ENCODE peak calls at places on chromosomes 7 and 10, in seven cellular contexts. C is endothelial cell, F is sigmoid colon, P is kidney epithelial cell, V is foreskin fibroblast, D is type B pancreatic cell, R is AG09319. U is an unnamed sample.

GRCh38 chr10:42783181-42783549 is 570 bp downstream of the BMS1 start:
- DNase-seq in C (no peak), F (no peak), P (peak; percentile 26), D (no peak), V (peak; percentile 52), R (peak; percentile 4), U (peak; percentile 6)

GRCh38 chr7:1210321-1210978 is 22.2 kb upstream of the UNCX start:
- DNase-seq in D (no peak), C (no peak), V (no peak), R (no peak), P (no peak), F (no peak), U (no peak)

GRCh38 chr7:49980414-49980813 is 112.6 kb downstream of the ZPBP start:
- DNase-seq in V (no peak), F (no peak), C (no peak), R (no peak), D (no peak), P (no peak), U (no peak)

GRCh38 chr10:7302393-7303054 is 108.3 kb downstream of the SFMBT2 start:
- DNase-seq in D (no peak), V (peak; percentile 60), R (no peak), F (no peak), P (peak; percentile 7), C (no peak), U (no peak)

GRCh38 chr7:112880786-112881418 is 90.7 kb upstream of the TMEM168 start:
- DNase-seq in C (no peak), P (no peak), F (no peak), R (no peak), D (no peak), V (no peak), U (no peak)

GRCh38 chr7:22718200-22718711 is 8.7 kb upstream of the IL6 start:
- DNase-seq in P (peak; percentile 38), V (peak; percentile 91), F (no peak), R (peak; percentile 76), C (no peak), D (no peak), U (peak; percentile 27)

GRCh38 chr10:79391231-79392019 is 44.2 kb downstream of the PPIF start:
- DNase-seq in D (peak; percentile 68), R (no peak), V (peak; percentile 4), F (peak; percentile 78), C (peak; percentile 1), P (no peak), U (no peak)

GRCh38 chr7:1096156-1097119 is 8.5 kb downstream of the GPER1 start:
- DNase-seq in D (no peak), P (no peak), V (no peak), C (no peak), R (no peak), F (no peak), U (no peak)

GRCh38 chr7:8629504-8629903 is 196.1 kb downstream of the NXPH1 start:
- DNase-seq in D (no peak), C (no peak), R (no peak), V (no peak), P (no peak), F (no peak), U (no peak)

GRCh38 chr10:69952069-69952800 is 100.4 kb upstream of the MACROH2A2 start:
- DNase-seq in D (no peak), F (peak; percentile 41), P (no peak), V (no peak), C (no peak), R (no peak), U (no peak)

GRCh38 chr10:74988787-74989574 is 122.5 kb upstream of the SAMD8 start:
- DNase-seq in C (no peak), P (no peak), V (no peak), F (no peak), R (no peak), D (no peak), U (no peak)

GRCh38 chr10:69045441-69046300 is 42.2 kb upstream of the SRGN start:
- DNase-seq in P (no peak), C (no peak), R (no peak), D (no peak), V (no peak), F (no peak), U (no peak)

GRCh38 chr10:75540357-75541335 is 109.2 kb downstream of the LRMDA start:
- DNase-seq in P (no peak), R (no peak), D (no peak), C (no peak), F (no peak), V (no peak), U (no peak)

GRCh38 chr7:156640949-156641485 is 443 bp downstream of the RNF32 start:
- DNase-seq in F (peak; percentile 67), D (no peak), P (no peak), V (peak; percentile 76), R (no peak), C (no peak), U (peak; percentile 47)

GRCh38 chr10:24153537-24153936 is 55.4 kb upstream of the KIAA1217 start:
- DNase-seq in P (no peak), F (no peak), V (no peak), R (no peak), C (no peak), D (no peak), U (no peak)

GRCh38 chr10:68598978-68599753 is 39.0 kb downstream of the TET1 start:
- DNase-seq in V (peak; percentile 78), R (no peak), C (peak; percentile 11), D (no peak), F (peak; percentile 75), P (no peak), U (peak; percentile 32)

GRCh38 chr7:152883858-152884257 is 124.3 kb downstream of the ACTR3B start:
- DNase-seq in V (no peak), C (no peak), R (no peak), P (no peak), F (no peak), D (no peak), U (no peak)

GRCh38 chr7:142745091-142745635 is 4.1 kb upstream of the PRSS1 start:
- DNase-seq in D (no peak), P (no peak), V (peak; percentile 42), C (no peak), F (no peak), R (no peak), U (no peak)

GRCh38 chr7:2526659-2527504 is 7.3 kb downstream of the LFNG start:
- DNase-seq in F (no peak), P (no peak), R (no peak), D (no peak), V (no peak), C (no peak), U (no peak)

GRCh38 chr7:114082934-114083647 is 164.3 kb upstream of the PPP1R3A start:
- DNase-seq in D (no peak), P (no peak), V (peak; percentile 57), C (peak; percentile 46), F (peak; percentile 72), R (no peak), U (no peak)

GRCh38 chr7:140744005-140744404 is 47.5 kb downstream of the NDUFB2 start:
- DNase-seq in R (no peak), C (no peak), D (no peak), F (no peak), P (no peak), V (no peak), U (no peak)

GRCh38 chr7:64558781-64559180 is 4.1 kb downstream of the ZNF680 start:
- DNase-seq in P (no peak), R (no peak), F (no peak), V (no peak), C (no peak), D (no peak), U (no peak)

GRCh38 chr10:77214799-77215198 is 422.8 kb downstream of the KCNMA1 start:
- DNase-seq in F (no peak), D (no peak), P (no peak), R (no peak), C (no peak), V (no peak), U (no peak)

GRCh38 chr7:111224354-111225231 is 133.7 kb downstream of the LRRN3 start:
- DNase-seq in V (no peak), F (no peak), C (no peak), D (no peak), P (no peak), R (no peak), U (no peak)

DNA sequence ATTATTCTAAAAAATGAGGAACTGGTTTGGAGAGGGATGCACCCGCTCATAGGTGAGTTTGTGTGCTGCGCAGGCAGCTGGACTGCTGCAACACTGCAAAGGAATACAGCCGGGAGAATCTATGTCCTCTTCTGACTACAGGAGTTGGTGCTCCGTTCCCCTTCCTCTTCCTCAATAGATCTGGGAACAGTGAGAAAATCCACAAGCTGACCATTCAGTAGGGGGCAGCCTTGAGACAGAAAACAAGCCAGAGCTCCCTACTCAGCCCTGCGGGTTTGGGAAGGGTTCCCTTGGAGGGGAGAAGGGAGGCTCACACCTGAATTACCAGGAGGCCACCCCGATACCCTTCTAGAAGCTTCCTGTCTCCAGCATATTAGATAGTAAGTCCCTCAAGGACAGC is 87.3 kb upstream of the FOXI2 start:
- DNase-seq in C (peak; percentile 34), R (no peak), P (no peak), F (no peak), V (no peak), D (no peak), U (peak; percentile 9)
- TF ChIP-seq CTCF in C (no peak), R (no peak), P (peak; percentile 28), F (no peak), V (no peak), D (peak; percentile 47), U (no peak)

GRCh38 chr10:65544756-65545155 is 1381.1 kb upstream of the LRRTM3 start:
- DNase-seq in F (no peak), R (no peak), D (no peak), P (no peak), V (no peak), C (no peak), U (no peak)
- TF ChIP-seq CTCF in F (no peak), R (no peak), D (no peak), P (no peak), V (no peak), C (no peak), U (no peak)

GRCh38 chr10:123119081-123119480 is 16.7 kb upstream of the HMX3 start:
- DNase-seq in V (no peak), D (no peak), F (no peak), P (no peak), C (no peak), R (no peak), U (no peak)

DNA sequence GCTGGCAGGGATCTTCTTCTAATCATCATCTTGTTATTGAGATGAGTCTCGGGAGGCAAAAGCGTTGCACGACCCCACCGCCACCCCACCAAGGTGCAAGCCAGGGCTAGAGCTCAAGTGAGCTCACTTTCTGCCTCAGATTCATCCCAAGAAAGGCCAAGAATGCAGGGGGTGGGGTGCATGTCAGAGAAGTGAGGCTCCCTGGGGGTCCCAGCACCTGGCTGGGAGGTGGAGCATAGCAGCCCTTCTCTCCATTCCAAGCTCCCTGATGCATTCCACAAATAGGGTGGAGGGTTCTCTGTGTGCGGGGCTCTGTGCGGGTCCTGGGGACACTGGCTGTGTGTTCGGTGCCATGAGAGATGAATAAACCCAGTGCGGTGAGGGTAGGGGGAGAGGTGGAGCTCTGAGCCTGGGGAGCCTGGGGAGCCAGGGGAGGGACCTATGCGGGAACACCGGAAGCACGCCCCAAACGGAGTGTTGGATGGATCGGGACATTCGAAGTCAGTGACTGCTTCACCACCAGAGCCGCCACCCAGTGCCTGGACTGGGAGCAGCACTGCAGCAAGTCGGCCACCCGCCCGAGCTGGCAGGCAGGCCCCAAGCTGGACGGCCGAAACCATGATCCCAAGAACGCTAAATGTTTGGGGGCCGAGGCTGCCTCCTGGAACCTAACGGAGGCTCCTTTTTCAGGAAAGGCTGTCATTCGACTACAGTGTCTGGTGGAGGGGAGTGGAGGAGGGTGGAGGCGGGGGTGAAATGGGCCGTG is 17.9 kb upstream of the HMX3 start:
- DNase-seq in C (no peak), F (no peak), V (no peak), D (no peak), P (no peak), R (no peak), U (no peak)
- TF ChIP-seq CTCF in C (no peak), F (no peak), V (no peak), D (no peak), P (no peak), R (no peak), U (no peak)

GRCh38 chr10:63200416-63200815 is 67.3 kb downstream of the NRBF2 start:
- DNase-seq in C (no peak), V (no peak), F (no peak), R (no peak), P (no peak), D (no peak), U (no peak)
- TF ChIP-seq CTCF in C (no peak), V (no peak), F (no peak), R (no peak), P (no peak), D (no peak), U (no peak)

U was measured in Calu3.